ENCODE peak calls at places on chromosomes 7 and 10, in four cellular contexts. P is fibroblast of mammary gland, D is left ventricle myocardium inferior, S is mesendoderm. C is an unnamed sample.

GRCh38 chr7:88842217-88842616 is 46.7 kb upstream of the TEX47 start:
- DNase-seq in P (no peak), D (no peak), S (no peak), C (no peak)

GRCh38 chr7:95690367-95690947 is 81.9 kb upstream of the DYNC1I1 start:
- DNase-seq in P (peak; percentile 63), D (no peak), S (peak; percentile 64), C (peak; percentile 34)

GRCh38 chr10:4947635-4948596 is 15.3 kb upstream of the AKR1C1 start:
- DNase-seq in P (peak; percentile 99), D (no peak), S (no peak), C (peak; percentile 66)

GRCh38 chr7:161786-162185 is 30.6 kb upstream of the FAM20C start:
- DNase-seq in P (no peak), D (no peak), S (no peak), C (no peak)

GRCh38 chr7:20560325-20561180 is 54.9 kb upstream of the ABCB5 start:
- DNase-seq in P (no peak), D (no peak), S (no peak), C (no peak)

GRCh38 chr7:45696476-45696875 is 122.3 kb downstream of the ADCY1 start:
- DNase-seq in P (no peak), D (no peak), S (no peak), C (no peak)

GRCh38 chr7:132548489-132549078 is 27.7 kb downstream of the PLXNA4 start:
- DNase-seq in P (peak; percentile 78), D (no peak), S (no peak), C (peak; percentile 67)

GRCh38 chr7:109763611-109764010 is 1193.9 kb downstream of the DNAJB9 start:
- DNase-seq in P (peak; percentile 3), D (no peak), S (no peak), C (no peak)

GRCh38 chr7:8305104-8305503 is 43.1 kb upstream of the ICA1 start:
- DNase-seq in P (no peak), D (no peak), S (no peak), C (no peak)

GRCh38 chr7:103636153-103636552 is 190.1 kb upstream of the SLC26A5 start:
- DNase-seq in P (peak; percentile 46), D (no peak), S (peak; percentile 65), C (no peak)

GRCh38 chr7:116545411-116545993 is 20.7 kb downstream of the CAV1 start:
- DNase-seq in P (no peak), D (no peak), S (no peak), C (no peak)

GRCh38 chr7:29564455-29565185 is 985 bp downstream of the PRR15 start:
- DNase-seq in P (peak; percentile 57), D (peak; percentile 48), S (peak; percentile 73), C (no peak)

GRCh38 chr7:149854611-149855367 is 16.6 kb downstream of the ZNF862 start:
- DNase-seq in P (peak; percentile 33), D (peak; percentile 74), S (peak; percentile 84), C (no peak)

GRCh38 chr7:31343516-31344305 is 3.2 kb upstream of the NEUROD6 start:
- DNase-seq in P (no peak), D (no peak), S (no peak), C (no peak)

GRCh38 chr7:112546723-112547513 is 66.1 kb downstream of the LSMEM1 start:
- DNase-seq in P (peak; percentile 12), D (no peak), S (peak; percentile 56), C (no peak)

GRCh38 chr10:102068216-102068615 is 3.1 kb downstream of the HPS6 start:
- DNase-seq in P (peak; percentile 32), D (no peak), S (no peak), C (no peak)

GRCh38 chr7:6117533-6117932 is 86.4 kb downstream of the ANKRD61 start:
- DNase-seq in P (no peak), D (no peak), S (no peak), C (no peak)

GRCh38 chr10:102121739-102122372 is 1.7 kb upstream of the LDB1 start:
- DNase-seq in P (peak; percentile 25), D (no peak), S (peak; percentile 92), C (no peak)

GRCh38 chr10:86403183-86403797 is 36.7 kb upstream of the GRID1 start:
- DNase-seq in P (no peak), D (no peak), S (no peak), C (no peak)

GRCh38 chr7:50450691-50451051 is 521 bp upstream of the FIGNL1 start:
- DNase-seq in P (no peak), D (peak; percentile 23), S (no peak), C (no peak)

GRCh38 chr7:1235501-1236131 is 2.9 kb downstream of the UNCX start:
- DNase-seq in P (no peak), D (no peak), S (peak; percentile 47), C (no peak)

GRCh38 chr7:126524967-126525366 is 727.8 kb downstream of the GRM8 start:
- DNase-seq in P (no peak), D (no peak), S (no peak), C (no peak)

GRCh38 chr7:369476-369980 is 79.6 kb downstream of the FOXL3 start:
- DNase-seq in P (no peak), D (peak; percentile 11), S (no peak), C (no peak)

GRCh38 chr7:139995034-139995915 is 67.5 kb downstream of the PARP12 start:
- DNase-seq in P (peak; percentile 45), D (peak; percentile 42), S (no peak), C (no peak)

GRCh38 chr7:140062118-140062527 is 628 bp downstream of the PARP12 start:
- DNase-seq in P (no peak), D (peak; percentile 23), S (no peak), C (no peak)

GRCh38 chr10:125155101-125155500 is 5.3 kb downstream of the CTBP2 start:
- DNase-seq in P (no peak), D (no peak), S (peak; percentile 64), C (no peak)

DNA sequence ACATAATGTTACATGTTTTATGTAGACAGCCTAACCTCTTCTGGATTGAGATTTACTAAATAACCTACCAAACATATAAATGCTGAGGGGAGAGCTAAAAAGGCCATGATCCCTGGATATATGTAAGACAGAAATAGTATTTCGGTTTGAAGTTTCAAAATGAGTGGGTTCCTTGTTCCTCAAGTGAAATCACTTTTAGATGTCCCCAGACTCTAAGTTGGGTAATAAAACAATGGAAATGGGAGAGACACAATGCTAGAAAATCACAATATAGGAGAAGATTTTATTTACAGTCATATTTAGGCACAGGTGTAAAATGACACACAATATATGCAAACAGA is 56.5 kb downstream of the SHTN1 start:
- DNase-seq in P (no peak), D (no peak), S (no peak), C (no peak)
- H3K4me3 ChIP-seq in P (no peak overlapping the region), D (no peak overlapping the region), S (no peak overlapping the region), C (no peak overlapping the region)

GRCh38 chr7:66099551-66100407 is 14.9 kb upstream of the CRCP start:
- DNase-seq in P (peak; percentile 92), D (peak; percentile 41), S (peak; percentile 93), C (peak; percentile 23)

GRCh38 chr7:66095010-66095409 is 19.4 kb downstream of the ASL start:
- DNase-seq in P (no peak), D (no peak), S (no peak), C (no peak)

GRCh38 chr7:66099232-66099550 is 15.5 kb upstream of the CRCP start:
- DNase-seq in P (peak; percentile 44), D (no peak), S (no peak), C (no peak)

GRCh38 chr7:66105263-66105748 is 9.3 kb upstream of the CRCP start:
- DNase-seq in P (no peak), D (no peak), S (no peak), C (no peak)

GRCh38 chr7:66100408-66101050 is 14.1 kb upstream of the CRCP start:
- DNase-seq in P (no peak), D (no peak), S (no peak), C (no peak)
- H3K4me3 ChIP-seq in P (peak overlapping the region; percentile 46), D (peak overlapping the region; percentile 60), S (no peak overlapping the region), C (peak overlapping the region; percentile 34)

GRCh38 chr7:121330053-121330833 is 1.4 kb downstream of the WNT16 start:
- DNase-seq in P (no peak), D (no peak), S (peak; percentile 48), C (no peak)

GRCh38 chr7:121328508-121329459 is at the start of gene WNT16:
- DNase-seq in P (no peak), D (no peak), S (peak; percentile 70), C (no peak)

GRCh38 chr7:121327671-121328070 is 1.1 kb upstream of the WNT16 start:
- DNase-seq in P (no peak), D (no peak), S (no peak), C (no peak)

GRCh38 chr7:121331048-121331447 is 2.2 kb downstream of the WNT16 start:
- DNase-seq in P (no peak), D (no peak), S (no peak), C (no peak)

DNA sequence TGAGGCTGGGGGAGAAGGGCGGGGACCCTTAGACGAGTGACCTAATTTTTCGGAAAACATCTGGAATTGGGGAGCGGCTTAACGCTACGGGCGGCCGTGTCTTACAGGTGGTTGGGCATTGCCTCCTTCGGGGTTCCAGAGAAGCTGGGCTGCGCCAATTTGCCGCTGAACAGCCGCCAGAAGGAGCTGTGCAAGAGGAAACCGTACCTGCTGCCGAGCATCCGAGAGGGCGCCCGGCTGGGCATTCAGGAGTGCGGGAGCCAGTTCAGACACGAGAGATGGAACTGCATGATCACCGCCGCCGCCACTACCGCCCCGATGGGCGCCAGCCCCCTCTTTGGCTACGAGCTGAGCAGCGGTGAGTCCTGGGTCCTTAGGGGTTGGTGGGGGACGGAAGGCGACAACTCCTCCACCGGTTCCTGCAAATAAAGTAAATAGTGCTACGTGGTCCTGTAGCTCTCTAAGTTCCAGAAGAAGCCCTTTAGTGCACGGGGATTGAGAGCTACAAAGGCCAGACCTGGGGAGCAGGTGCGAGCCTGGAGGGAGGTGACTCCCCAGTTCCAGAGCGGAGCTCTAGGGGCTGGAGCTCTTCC is 756 bp downstream of the WNT16 start:
- DNase-seq in P (no peak), D (no peak), S (peak; percentile 64), C (no peak)
- H3K4me3 ChIP-seq in P (peak overlapping the region; percentile 50), D (peak overlapping the region; percentile 62), S (peak overlapping the region; percentile 16), C (peak overlapping the region; percentile 53)

GRCh38 chr10:49189422-49189821 is 1.2 kb upstream of the TMEM273 start:
- DNase-seq in P (no peak), D (no peak), S (no peak), C (no peak)

GRCh38 chr10:49197171-49197570 is 9.0 kb upstream of the TMEM273 start:
- DNase-seq in P (no peak), D (no peak), S (no peak), C (no peak)

GRCh38 chr10:49191349-49191748 is 3.2 kb upstream of the TMEM273 start:
- DNase-seq in P (no peak), D (no peak), S (no peak), C (no peak)

GRCh38 chr10:49194212-49194920 is 6.2 kb upstream of the TMEM273 start:
- DNase-seq in P (no peak), D (no peak), S (no peak), C (no peak)
- H3K4me3 ChIP-seq in P (no peak overlapping the region), D (no peak overlapping the region), S (no peak overlapping the region), C (no peak overlapping the region)

GRCh38 chr10:80474597-80474910 is 20.4 kb downstream of the TSPAN14 start:
- DNase-seq in P (no peak), D (no peak), S (peak; percentile 59), C (no peak)

GRCh38 chr10:80473692-80474596 is 19.8 kb downstream of the TSPAN14 start:
- DNase-seq in P (peak; percentile 62), D (no peak), S (no peak), C (no peak)

GRCh38 chr10:80472234-80473095 is 18.4 kb downstream of the TSPAN14 start:
- DNase-seq in P (peak; percentile 97), D (no peak), S (no peak), C (no peak)

GRCh38 chr10:80471715-80472233 is 17.7 kb downstream of the TSPAN14 start:
- DNase-seq in P (no peak), D (no peak), S (no peak), C (no peak)

GRCh38 chr10:80473096-80473657 is 19.1 kb downstream of the TSPAN14 start:
- DNase-seq in P (no peak), D (no peak), S (no peak), C (no peak)
- H3K4me3 ChIP-seq in P (no peak overlapping the region), D (no peak overlapping the region), S (no peak overlapping the region), C (no peak overlapping the region)